ENCODE peak calls at places on chromosomes 2 and 18, in seven cellular contexts. One of them, this sample, is unnamed.

GRCh38 chr2:5693288-5694015 is 1.3 kb downstream of the SOX11 start:
- DNase-seq in uterus: no peak
- DNase-seq in endothelial cell of umbilical vein: no peak
- DNase-seq in PC-9: no peak
- DNase-seq in astrocyte: peak; percentile 33
- DNase-seq in testis: no peak
- DNase-seq in CD4-positive, alpha-beta T cell: no peak
- DNase-seq in this sample: no peak

GRCh38 chr2:48531141-48531648 is 1.2 kb downstream of the STON1 start:
- DNase-seq in testis: no peak
- DNase-seq in PC-9: no peak
- DNase-seq in CD4-positive, alpha-beta T cell: no peak
- DNase-seq in astrocyte: peak; percentile 85
- DNase-seq in uterus: no peak
- DNase-seq in endothelial cell of umbilical vein: peak; percentile 73
- DNase-seq in this sample: peak; percentile 51

GRCh38 chr18:34744569-34744968 is 34.5 kb downstream of the DTNA start:
- DNase-seq in uterus: no peak
- DNase-seq in CD4-positive, alpha-beta T cell: no peak
- DNase-seq in endothelial cell of umbilical vein: no peak
- DNase-seq in astrocyte: no peak
- DNase-seq in testis: no peak
- DNase-seq in PC-9: no peak
- DNase-seq in this sample: no peak

GRCh38 chr2:108323619-108324018 is 34.9 kb downstream of the SULT1C2 start:
- DNase-seq in uterus: no peak
- DNase-seq in CD4-positive, alpha-beta T cell: no peak
- DNase-seq in PC-9: no peak
- DNase-seq in testis: no peak
- DNase-seq in endothelial cell of umbilical vein: no peak
- DNase-seq in astrocyte: peak; percentile 36
- DNase-seq in this sample: peak; percentile 18

GRCh38 chr2:178238144-178238521 is 43.8 kb downstream of the OSBPL6 start:
- DNase-seq in PC-9: no peak
- DNase-seq in CD4-positive, alpha-beta T cell: no peak
- DNase-seq in uterus: no peak
- DNase-seq in testis: no peak
- DNase-seq in astrocyte: peak; percentile 69
- DNase-seq in endothelial cell of umbilical vein: no peak
- DNase-seq in this sample: peak; percentile 53

GRCh38 chr18:47100214-47100831 is 50.0 kb downstream of the HDHD2 start:
- DNase-seq in CD4-positive, alpha-beta T cell: peak; percentile 54
- DNase-seq in astrocyte: peak; percentile 41
- DNase-seq in endothelial cell of umbilical vein: peak; percentile 56
- DNase-seq in testis: peak; percentile 62
- DNase-seq in PC-9: peak; percentile 39
- DNase-seq in uterus: peak; percentile 37
- DNase-seq in this sample: peak; percentile 50

GRCh38 chr2:15408759-15409158 is 152.4 kb downstream of the NBAS start:
- DNase-seq in endothelial cell of umbilical vein: no peak
- DNase-seq in uterus: no peak
- DNase-seq in CD4-positive, alpha-beta T cell: no peak
- DNase-seq in astrocyte: no peak
- DNase-seq in PC-9: no peak
- DNase-seq in testis: no peak
- DNase-seq in this sample: no peak

GRCh38 chr2:79139423-79139822 is 19.1 kb downstream of the REG1A start:
- DNase-seq in astrocyte: no peak
- DNase-seq in endothelial cell of umbilical vein: no peak
- DNase-seq in uterus: no peak
- DNase-seq in PC-9: no peak
- DNase-seq in CD4-positive, alpha-beta T cell: no peak
- DNase-seq in testis: no peak
- DNase-seq in this sample: no peak

GRCh38 chr2:102098756-102099155 is 43.8 kb upstream of the IL1R1 start:
- DNase-seq in testis: no peak
- DNase-seq in endothelial cell of umbilical vein: no peak
- DNase-seq in uterus: no peak
- DNase-seq in CD4-positive, alpha-beta T cell: no peak
- DNase-seq in astrocyte: no peak
- DNase-seq in PC-9: no peak
- DNase-seq in this sample: no peak

GRCh38 chr18:21315741-21316187 is 73.7 kb downstream of the GREB1L start:
- DNase-seq in uterus: no peak
- DNase-seq in astrocyte: peak; percentile 84
- DNase-seq in CD4-positive, alpha-beta T cell: no peak
- DNase-seq in testis: no peak
- DNase-seq in PC-9: peak; percentile 4
- DNase-seq in endothelial cell of umbilical vein: no peak
- DNase-seq in this sample: no peak

GRCh38 chr2:148258124-148258523 is 237.2 kb downstream of the MBD5 start:
- DNase-seq in CD4-positive, alpha-beta T cell: no peak
- DNase-seq in astrocyte: no peak
- DNase-seq in endothelial cell of umbilical vein: no peak
- DNase-seq in PC-9: no peak
- DNase-seq in testis: no peak
- DNase-seq in uterus: no peak
- DNase-seq in this sample: no peak

GRCh38 chr2:224038049-224038829 is 847 bp downstream of the SERPINE2 start:
- DNase-seq in testis: peak; percentile 56
- DNase-seq in astrocyte: peak; percentile 31
- DNase-seq in uterus: peak; percentile 16
- DNase-seq in endothelial cell of umbilical vein: peak; percentile 16
- DNase-seq in CD4-positive, alpha-beta T cell: peak; percentile 14
- DNase-seq in PC-9: peak; percentile 74
- DNase-seq in this sample: peak; percentile 68

GRCh38 chr18:58180738-58181353 is 136.8 kb downstream of the NEDD4L start:
- DNase-seq in CD4-positive, alpha-beta T cell: peak; percentile 58
- DNase-seq in uterus: no peak
- DNase-seq in testis: peak; percentile 72
- DNase-seq in PC-9: peak; percentile 52
- DNase-seq in astrocyte: no peak
- DNase-seq in endothelial cell of umbilical vein: peak; percentile 67
- DNase-seq in this sample: peak; percentile 53

GRCh38 chr18:52319423-52319822 is 20.6 kb upstream of the DCC start:
- DNase-seq in testis: no peak
- DNase-seq in uterus: no peak
- DNase-seq in astrocyte: no peak
- DNase-seq in PC-9: no peak
- DNase-seq in CD4-positive, alpha-beta T cell: no peak
- DNase-seq in endothelial cell of umbilical vein: no peak
- DNase-seq in this sample: no peak

GRCh38 chr2:38377501-38378258 is 607 bp upstream of the ATL2 start:
- DNase-seq in PC-9: peak; percentile 92
- DNase-seq in endothelial cell of umbilical vein: no peak
- DNase-seq in CD4-positive, alpha-beta T cell: no peak
- DNase-seq in uterus: no peak
- DNase-seq in testis: peak; percentile 37
- DNase-seq in astrocyte: peak; percentile 69
- DNase-seq in this sample: peak; percentile 92

GRCh38 chr2:49416252-49416651 is 261.9 kb upstream of the FSHR start:
- DNase-seq in endothelial cell of umbilical vein: no peak
- DNase-seq in CD4-positive, alpha-beta T cell: no peak
- DNase-seq in PC-9: no peak
- DNase-seq in astrocyte: no peak
- DNase-seq in uterus: no peak
- DNase-seq in testis: no peak
- DNase-seq in this sample: no peak

GRCh38 chr18:36578871-36579270 is 249.9 kb downstream of the TPGS2 start:
- DNase-seq in uterus: no peak
- DNase-seq in astrocyte: no peak
- DNase-seq in endothelial cell of umbilical vein: no peak
- DNase-seq in testis: no peak
- DNase-seq in PC-9: no peak
- DNase-seq in CD4-positive, alpha-beta T cell: no peak
- DNase-seq in this sample: no peak

GRCh38 chr2:10201201-10201600 is 78.7 kb downstream of the RRM2 start:
- DNase-seq in astrocyte: no peak
- DNase-seq in endothelial cell of umbilical vein: no peak
- DNase-seq in PC-9: no peak
- DNase-seq in testis: no peak
- DNase-seq in CD4-positive, alpha-beta T cell: no peak
- DNase-seq in uterus: no peak
- DNase-seq in this sample: no peak

GRCh38 chr2:50143822-50144575 is 887.9 kb downstream of the NRXN1 start:
- DNase-seq in testis: peak; percentile 21
- DNase-seq in CD4-positive, alpha-beta T cell: no peak
- DNase-seq in uterus: no peak
- DNase-seq in astrocyte: peak; percentile 16
- DNase-seq in PC-9: peak; percentile 4
- DNase-seq in endothelial cell of umbilical vein: peak; percentile 33
- DNase-seq in this sample: peak; percentile 45

GRCh38 chr2:136207030-136207623 is 89.2 kb upstream of the CXCR4 start:
- DNase-seq in uterus: no peak
- DNase-seq in PC-9: no peak
- DNase-seq in astrocyte: no peak
- DNase-seq in endothelial cell of umbilical vein: no peak
- DNase-seq in CD4-positive, alpha-beta T cell: no peak
- DNase-seq in testis: no peak
- DNase-seq in this sample: no peak

DNA sequence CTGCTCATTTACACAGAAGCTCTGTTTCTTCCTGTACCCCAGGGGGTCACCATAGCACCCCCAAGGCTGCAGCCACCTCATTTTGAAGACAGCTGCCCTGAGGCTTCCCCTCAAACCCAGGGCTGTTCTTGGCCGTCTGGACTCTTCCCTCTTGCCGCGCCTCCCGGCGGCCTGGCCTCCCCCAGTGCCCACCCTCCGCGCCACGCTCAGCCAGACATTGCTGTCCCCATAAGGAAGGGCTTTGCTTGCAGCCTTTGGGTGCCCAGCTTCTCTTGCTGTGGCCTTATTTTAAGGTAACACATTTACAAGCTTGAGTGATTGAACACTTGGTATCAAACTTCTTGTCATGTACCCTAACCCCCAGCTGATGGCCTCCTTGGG is 79.0 kb downstream of the STPG4 start:
- DNase-seq in uterus: no peak
- DNase-seq in testis: no peak
- DNase-seq in astrocyte: no peak
- DNase-seq in CD4-positive, alpha-beta T cell: no peak
- DNase-seq in PC-9: no peak
- DNase-seq in endothelial cell of umbilical vein: no peak
- DNase-seq in this sample: no peak
- H3K27ac ChIP-seq in uterus: peak overlapping the region; percentile 75
- H3K27ac ChIP-seq in testis: no peak overlapping the region
- H3K27ac ChIP-seq in astrocyte: peak overlapping the region; percentile 97
- H3K27ac ChIP-seq in CD4-positive, alpha-beta T cell: no peak overlapping the region
- H3K27ac ChIP-seq in PC-9: peak overlapping the region; percentile 94
- H3K27ac ChIP-seq in endothelial cell of umbilical vein: peak overlapping the region; percentile 89
- H3K27ac ChIP-seq in this sample: peak overlapping the region; percentile 83

GRCh38 chr2:112629823-112630222 is 15.9 kb upstream of the SLC20A1 start:
- DNase-seq in astrocyte: no peak
- DNase-seq in uterus: no peak
- DNase-seq in CD4-positive, alpha-beta T cell: no peak
- DNase-seq in endothelial cell of umbilical vein: no peak
- DNase-seq in PC-9: no peak
- DNase-seq in testis: no peak
- DNase-seq in this sample: no peak

GRCh38 chr2:112626604-112627059 is 19.1 kb upstream of the SLC20A1 start:
- DNase-seq in testis: peak; percentile 52
- DNase-seq in CD4-positive, alpha-beta T cell: peak; percentile 57
- DNase-seq in endothelial cell of umbilical vein: peak; percentile 86
- DNase-seq in PC-9: peak; percentile 65
- DNase-seq in uterus: peak; percentile 36
- DNase-seq in astrocyte: peak; percentile 57
- DNase-seq in this sample: peak; percentile 50

GRCh38 chr2:112625474-112626114 is 20.1 kb upstream of the SLC20A1 start:
- DNase-seq in CD4-positive, alpha-beta T cell: no peak
- DNase-seq in PC-9: no peak
- DNase-seq in testis: no peak
- DNase-seq in uterus: no peak
- DNase-seq in endothelial cell of umbilical vein: no peak
- DNase-seq in astrocyte: no peak
- DNase-seq in this sample: no peak

GRCh38 chr2:112629224-112629623 is 16.5 kb upstream of the SLC20A1 start:
- DNase-seq in astrocyte: no peak
- DNase-seq in CD4-positive, alpha-beta T cell: no peak
- DNase-seq in PC-9: no peak
- DNase-seq in endothelial cell of umbilical vein: no peak
- DNase-seq in testis: no peak
- DNase-seq in uterus: no peak
- DNase-seq in this sample: no peak

DNA sequence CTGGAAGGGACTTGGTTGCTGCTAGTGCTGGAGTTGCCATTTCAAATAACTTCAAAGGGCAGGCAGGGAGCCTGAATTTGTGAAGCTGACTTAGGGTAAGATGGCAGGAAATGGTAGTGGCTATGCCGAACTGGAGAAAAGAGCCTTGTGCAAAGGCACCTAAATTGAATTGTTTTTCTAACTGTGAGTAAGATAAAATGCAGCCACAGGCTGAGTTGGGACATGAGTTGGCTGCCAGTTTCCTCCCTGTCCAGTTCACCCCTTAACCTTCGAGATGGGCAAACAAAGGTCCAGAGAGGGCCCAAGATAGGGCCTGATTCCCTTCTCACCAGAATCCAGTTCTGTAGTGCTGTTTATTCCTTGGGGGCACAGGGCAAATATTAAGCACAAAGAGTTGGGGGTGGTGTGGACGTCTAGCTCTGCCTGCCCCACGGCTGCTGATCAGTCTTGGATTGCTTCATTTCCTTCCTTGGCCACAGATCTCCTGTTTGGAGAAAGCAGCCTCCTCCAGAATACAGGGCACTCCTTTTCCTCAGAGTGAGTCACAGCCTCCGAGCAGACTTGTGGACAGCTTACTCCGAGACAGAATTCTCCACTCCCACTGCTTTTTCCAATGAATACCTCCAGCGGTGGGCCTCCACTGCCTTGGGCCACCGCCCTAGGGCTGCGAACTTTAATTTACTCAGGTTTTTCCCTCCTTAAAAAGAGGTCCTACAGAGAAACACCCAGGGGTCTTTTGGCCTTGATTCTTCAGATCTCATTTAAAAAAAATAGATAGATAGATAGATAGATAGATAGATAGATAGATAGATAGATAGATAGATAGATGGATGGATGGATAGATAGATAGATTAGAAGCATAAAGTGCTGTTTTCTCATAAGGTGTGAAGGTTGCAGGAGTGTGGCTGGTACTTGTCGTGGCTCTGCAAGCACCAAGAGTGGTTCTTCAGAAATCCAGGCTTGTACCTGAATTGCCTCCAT is 18.4 kb upstream of the SLC20A1 start:
- DNase-seq in CD4-positive, alpha-beta T cell: no peak
- DNase-seq in uterus: peak; percentile 39
- DNase-seq in astrocyte: peak; percentile 96
- DNase-seq in testis: no peak
- DNase-seq in PC-9: peak; percentile 71
- DNase-seq in endothelial cell of umbilical vein: peak; percentile 95
- DNase-seq in this sample: peak; percentile 84
- TF ChIP-seq CTCF in CD4-positive, alpha-beta T cell: no peak
- TF ChIP-seq CTCF in uterus: no peak
- TF ChIP-seq CTCF in astrocyte: no peak
- TF ChIP-seq CTCF in testis: no peak
- TF ChIP-seq CTCF in PC-9: no peak
- TF ChIP-seq CTCF in endothelial cell of umbilical vein: no peak
- TF ChIP-seq CTCF in this sample: no peak

GRCh38 chr2:85419009-85419711 is 646 bp downstream of the SH2D6 start:
- DNase-seq in uterus: no peak
- DNase-seq in endothelial cell of umbilical vein: peak; percentile 13
- DNase-seq in CD4-positive, alpha-beta T cell: no peak
- DNase-seq in astrocyte: no peak
- DNase-seq in testis: no peak
- DNase-seq in PC-9: no peak
- DNase-seq in this sample: no peak
- H3K27ac ChIP-seq in uterus: peak overlapping the region; percentile 98
- H3K27ac ChIP-seq in endothelial cell of umbilical vein: peak overlapping the region; percentile 76
- H3K27ac ChIP-seq in CD4-positive, alpha-beta T cell: peak overlapping the region; percentile 72
- H3K27ac ChIP-seq in astrocyte: peak overlapping the region; percentile 90
- H3K27ac ChIP-seq in testis: peak overlapping the region; percentile 97
- H3K27ac ChIP-seq in PC-9: peak overlapping the region; percentile 58
- H3K27ac ChIP-seq in this sample: peak overlapping the region; percentile 95

GRCh38 chr2:103289101-103289725 is 527.4 kb downstream of the TMEM182 start:
- DNase-seq in CD4-positive, alpha-beta T cell: no peak
- DNase-seq in astrocyte: peak; percentile 1
- DNase-seq in testis: no peak
- DNase-seq in endothelial cell of umbilical vein: no peak
- DNase-seq in PC-9: no peak
- DNase-seq in uterus: no peak
- DNase-seq in this sample: no peak
- TF ChIP-seq CTCF in CD4-positive, alpha-beta T cell: no peak
- TF ChIP-seq CTCF in astrocyte: peak; percentile 21
- TF ChIP-seq CTCF in testis: no peak
- TF ChIP-seq CTCF in endothelial cell of umbilical vein: no peak
- TF ChIP-seq CTCF in PC-9: no peak
- TF ChIP-seq CTCF in uterus: no peak
- TF ChIP-seq CTCF in this sample: no peak